ENCODE peak calls at places on chromosomes 4 and X, in seven cellular contexts. One of them, this sample, is unnamed.

GRCh38 chr4:90293320-90293719 is 166.1 kb downstream of the CCSER1 start:
- DNase-seq in SK-N-SH: no peak
- DNase-seq in K562: no peak
- DNase-seq in HCT116: no peak
- DNase-seq in HepG2: no peak
- DNase-seq in GM12878: no peak
- DNase-seq in H1: no peak
- DNase-seq in this sample: no peak

GRCh38 chrX:2371026-2371778 is 129.6 kb downstream of the DHRSX start:
- DNase-seq in SK-N-SH: no peak
- DNase-seq in K562: peak
- DNase-seq in HCT116: no peak
- DNase-seq in HepG2: no peak
- DNase-seq in GM12878: no peak
- DNase-seq in H1: peak
- DNase-seq in this sample: no peak

GRCh38 chr4:136314686-136315085 is 1217.6 kb downstream of the PCDH18 start:
- DNase-seq in SK-N-SH: no peak
- DNase-seq in K562: no peak
- DNase-seq in HCT116: no peak
- DNase-seq in HepG2: no peak
- DNase-seq in GM12878: no peak
- DNase-seq in H1: no peak
- DNase-seq in this sample: no peak

GRCh38 chr4:955161-955921 is 18.0 kb downstream of the DGKQ start:
- DNase-seq in SK-N-SH: peak
- DNase-seq in K562: no peak
- DNase-seq in HCT116: no peak
- DNase-seq in HepG2: no peak
- DNase-seq in GM12878: no peak
- DNase-seq in H1: no peak
- DNase-seq in this sample: no peak

GRCh38 chrX:55107262-55107661 is 18.4 kb downstream of the PAGE2 start:
- DNase-seq in SK-N-SH: no peak
- DNase-seq in K562: no peak
- DNase-seq in HCT116: no peak
- DNase-seq in HepG2: peak
- DNase-seq in GM12878: no peak
- DNase-seq in H1: no peak
- DNase-seq in this sample: no peak

GRCh38 chr4:98741952-98742351 is 83.5 kb upstream of the TSPAN5 start:
- DNase-seq in SK-N-SH: no peak
- DNase-seq in K562: no peak
- DNase-seq in HCT116: no peak
- DNase-seq in HepG2: no peak
- DNase-seq in GM12878: no peak
- DNase-seq in H1: no peak
- DNase-seq in this sample: no peak

GRCh38 chrX:34918856-34919255 is 23.7 kb upstream of the FAM47B start:
- DNase-seq in SK-N-SH: peak
- DNase-seq in K562: no peak
- DNase-seq in HCT116: no peak
- DNase-seq in HepG2: peak
- DNase-seq in GM12878: no peak
- DNase-seq in H1: no peak
- DNase-seq in this sample: peak

GRCh38 chr4:112112590-112113170 is 32.6 kb upstream of the FAM241A start:
- DNase-seq in SK-N-SH: no peak
- DNase-seq in K562: no peak
- DNase-seq in HCT116: no peak
- DNase-seq in HepG2: peak
- DNase-seq in GM12878: no peak
- DNase-seq in H1: no peak
- DNase-seq in this sample: no peak

GRCh38 chr4:48490012-48490679 is at the start of gene ZAR1:
- DNase-seq in SK-N-SH: no peak
- DNase-seq in K562: no peak
- DNase-seq in HCT116: no peak
- DNase-seq in HepG2: no peak
- DNase-seq in GM12878: no peak
- DNase-seq in H1: no peak
- DNase-seq in this sample: no peak

GRCh38 chrX:1400049-1400448 is 8.1 kb upstream of the SLC25A6 start:
- DNase-seq in SK-N-SH: no peak
- DNase-seq in K562: no peak
- DNase-seq in HCT116: no peak
- DNase-seq in HepG2: no peak
- DNase-seq in GM12878: no peak
- DNase-seq in H1: no peak
- DNase-seq in this sample: no peak

GRCh38 chr4:152534541-152535231 is 1.2 kb downstream of the FBXW7 start:
- DNase-seq in SK-N-SH: peak
- DNase-seq in K562: peak
- DNase-seq in HCT116: no peak
- DNase-seq in HepG2: no peak
- DNase-seq in GM12878: no peak
- DNase-seq in H1: no peak
- DNase-seq in this sample: no peak

GRCh38 chrX:72255445-72255844 is 16.6 kb upstream of the ERCC6L start:
- DNase-seq in SK-N-SH: no peak
- DNase-seq in K562: no peak
- DNase-seq in HCT116: no peak
- DNase-seq in HepG2: no peak
- DNase-seq in GM12878: no peak
- DNase-seq in H1: no peak
- DNase-seq in this sample: no peak

GRCh38 chr4:73453701-73454005 is 17.6 kb downstream of the AFP start:
- DNase-seq in SK-N-SH: no peak
- DNase-seq in K562: no peak
- DNase-seq in HCT116: no peak
- DNase-seq in HepG2: no peak
- DNase-seq in GM12878: no peak
- DNase-seq in H1: no peak
- DNase-seq in this sample: no peak

GRCh38 chrX:39149761-39150160 is 348.5 kb downstream of the MID1IP1 start:
- DNase-seq in SK-N-SH: no peak
- DNase-seq in K562: peak
- DNase-seq in HCT116: no peak
- DNase-seq in HepG2: peak
- DNase-seq in GM12878: no peak
- DNase-seq in H1: no peak
- DNase-seq in this sample: peak

GRCh38 chr4:4541040-4541631 is 712 bp downstream of the STX18 start:
- DNase-seq in SK-N-SH: no peak
- DNase-seq in K562: peak
- DNase-seq in HCT116: no peak
- DNase-seq in HepG2: peak
- DNase-seq in GM12878: peak
- DNase-seq in H1: no peak
- DNase-seq in this sample: no peak

GRCh38 chrX:9775930-9776329 is 10.3 kb upstream of the GPR143 start:
- DNase-seq in SK-N-SH: no peak
- DNase-seq in K562: no peak
- DNase-seq in HCT116: no peak
- DNase-seq in HepG2: no peak
- DNase-seq in GM12878: no peak
- DNase-seq in H1: no peak
- DNase-seq in this sample: no peak

GRCh38 chr4:41814565-41814964 is 66.0 kb upstream of the PHOX2B start:
- DNase-seq in SK-N-SH: no peak
- DNase-seq in K562: no peak
- DNase-seq in HCT116: no peak
- DNase-seq in HepG2: no peak
- DNase-seq in GM12878: no peak
- DNase-seq in H1: no peak
- DNase-seq in this sample: no peak

GRCh38 chr4:42824278-42824977 is 68.1 kb upstream of the GRXCR1 start:
- DNase-seq in SK-N-SH: no peak
- DNase-seq in K562: no peak
- DNase-seq in HCT116: no peak
- DNase-seq in HepG2: peak
- DNase-seq in GM12878: no peak
- DNase-seq in H1: no peak
- DNase-seq in this sample: no peak

GRCh38 chrX:87808576-87809243 is 291.1 kb downstream of the KLHL4 start:
- DNase-seq in SK-N-SH: no peak
- DNase-seq in K562: no peak
- DNase-seq in HCT116: no peak
- DNase-seq in HepG2: no peak
- DNase-seq in GM12878: no peak
- DNase-seq in H1: no peak
- DNase-seq in this sample: no peak

GRCh38 chrX:39439910-39440733 is 638.9 kb downstream of the MID1IP1 start:
- DNase-seq in SK-N-SH: no peak
- DNase-seq in K562: peak
- DNase-seq in HCT116: no peak
- DNase-seq in HepG2: no peak
- DNase-seq in GM12878: peak
- DNase-seq in H1: no peak
- DNase-seq in this sample: no peak

GRCh38 chr4:7538518-7538917 is 103.8 kb upstream of the PSAPL1 start:
- DNase-seq in SK-N-SH: no peak
- DNase-seq in K562: no peak
- DNase-seq in HCT116: no peak
- DNase-seq in HepG2: no peak
- DNase-seq in GM12878: no peak
- DNase-seq in H1: no peak
- DNase-seq in this sample: no peak

GRCh38 chr4:82643994-82644730 is 82.4 kb upstream of the TMEM150C start:
- DNase-seq in SK-N-SH: no peak
- DNase-seq in K562: no peak
- DNase-seq in HCT116: no peak
- DNase-seq in HepG2: no peak
- DNase-seq in GM12878: no peak
- DNase-seq in H1: no peak
- DNase-seq in this sample: no peak

DNA sequence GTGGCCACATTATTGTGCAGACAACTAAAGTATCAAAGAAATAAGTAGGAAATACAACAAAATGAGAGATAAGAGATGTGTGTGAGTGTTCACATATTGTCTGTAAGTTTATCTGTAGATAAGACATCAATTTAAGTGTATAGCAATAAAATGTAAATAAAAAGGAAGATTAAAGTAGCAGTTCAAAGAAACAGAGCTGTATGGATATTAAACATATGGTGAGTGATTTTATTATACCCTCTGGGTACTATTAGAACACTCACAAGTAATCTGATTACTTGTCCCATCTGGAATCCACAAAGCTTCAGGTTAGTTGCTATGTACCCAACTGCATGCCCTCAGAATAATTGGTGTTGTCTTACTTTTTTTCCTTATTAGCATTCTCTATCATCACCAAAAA is 747.9 kb upstream of the ADGRL3 start:
- DNase-seq in SK-N-SH: peak
- DNase-seq in K562: no peak
- DNase-seq in HCT116: no peak
- DNase-seq in HepG2: no peak
- DNase-seq in GM12878: no peak
- DNase-seq in H1: no peak
- DNase-seq in this sample: no peak
- TF ChIP-seq YY1 in SK-N-SH: no peak
- TF ChIP-seq YY1 in K562: no peak
- TF ChIP-seq YY1 in HCT116: no peak
- TF ChIP-seq YY1 in HepG2: no peak
- TF ChIP-seq YY1 in GM12878: no peak
- TF ChIP-seq YY1 in H1: no peak
- TF ChIP-seq YY1 in this sample: no peak

DNA sequence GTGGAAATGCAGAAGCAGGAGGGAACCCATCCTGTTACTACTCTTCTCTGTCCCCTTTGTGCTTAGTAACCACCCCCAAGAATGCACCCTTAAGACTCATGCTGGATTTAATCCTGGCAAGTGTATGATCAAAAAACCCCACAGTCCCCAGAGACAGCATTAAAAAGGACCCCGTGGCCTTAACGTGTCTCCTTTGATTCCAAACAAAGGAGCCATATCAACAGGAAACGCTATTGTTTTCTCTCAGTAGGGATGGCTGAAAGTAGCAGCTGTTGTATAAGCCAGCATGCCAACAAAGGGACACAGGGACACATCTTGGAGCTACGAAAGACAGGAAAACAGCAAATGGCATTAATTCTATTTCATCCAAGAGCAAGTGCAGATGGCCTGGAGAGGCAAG is 177.4 kb upstream of the GLRA2 start:
- DNase-seq in SK-N-SH: no peak
- DNase-seq in K562: no peak
- DNase-seq in HCT116: no peak
- DNase-seq in HepG2: no peak
- DNase-seq in GM12878: no peak
- DNase-seq in H1: no peak
- DNase-seq in this sample: peak
- TF ChIP-seq YY1 in SK-N-SH: no peak
- TF ChIP-seq YY1 in K562: no peak
- TF ChIP-seq YY1 in HCT116: no peak
- TF ChIP-seq YY1 in HepG2: no peak
- TF ChIP-seq YY1 in GM12878: no peak
- TF ChIP-seq YY1 in H1: no peak
- TF ChIP-seq YY1 in this sample: no peak

GRCh38 chr4:140309124-140309870 is 64.1 kb upstream of the SCOC start:
- DNase-seq in SK-N-SH: no peak
- DNase-seq in K562: no peak
- DNase-seq in HCT116: no peak
- DNase-seq in HepG2: no peak
- DNase-seq in GM12878: no peak
- DNase-seq in H1: no peak
- DNase-seq in this sample: no peak

GRCh38 chr4:140312101-140312500 is 61.3 kb upstream of the SCOC start:
- DNase-seq in SK-N-SH: no peak
- DNase-seq in K562: no peak
- DNase-seq in HCT116: no peak
- DNase-seq in HepG2: no peak
- DNase-seq in GM12878: no peak
- DNase-seq in H1: no peak
- DNase-seq in this sample: no peak

GRCh38 chr4:140305053-140305452 is 68.4 kb upstream of the SCOC start:
- DNase-seq in SK-N-SH: no peak
- DNase-seq in K562: no peak
- DNase-seq in HCT116: no peak
- DNase-seq in HepG2: no peak
- DNase-seq in GM12878: no peak
- DNase-seq in H1: no peak
- DNase-seq in this sample: no peak

GRCh38 chr4:140308366-140309123 is 64.9 kb upstream of the SCOC start:
- DNase-seq in SK-N-SH: no peak
- DNase-seq in K562: no peak
- DNase-seq in HCT116: no peak
- DNase-seq in HepG2: no peak
- DNase-seq in GM12878: no peak
- DNase-seq in H1: no peak
- DNase-seq in this sample: no peak
- TF ChIP-seq YY1 in SK-N-SH: no peak
- TF ChIP-seq YY1 in K562: no peak
- TF ChIP-seq YY1 in HCT116: no peak
- TF ChIP-seq YY1 in HepG2: no peak
- TF ChIP-seq YY1 in GM12878: no peak
- TF ChIP-seq YY1 in H1: no peak
- TF ChIP-seq YY1 in this sample: no peak

DNA sequence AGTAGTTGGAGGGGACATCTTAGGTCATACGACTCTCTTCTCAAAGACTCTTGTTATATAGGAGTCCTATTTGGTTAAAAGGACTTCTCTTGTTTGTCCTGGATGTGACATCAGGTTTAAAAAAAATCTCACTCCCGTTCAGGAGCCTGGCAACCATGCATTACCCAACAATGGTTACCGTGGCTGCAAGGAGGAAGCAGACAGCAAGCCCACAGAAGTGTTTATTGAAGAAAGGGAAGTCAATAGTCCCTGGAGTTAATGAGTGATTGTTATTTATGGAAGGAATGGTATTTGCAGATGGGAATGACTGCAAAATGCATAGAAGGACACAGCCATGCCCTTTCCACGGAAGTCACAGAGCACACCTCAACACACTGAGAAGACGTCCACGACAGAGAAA is 75.9 kb upstream of the ENPP6 start:
- DNase-seq in SK-N-SH: no peak
- DNase-seq in K562: no peak
- DNase-seq in HCT116: no peak
- DNase-seq in HepG2: peak
- DNase-seq in GM12878: no peak
- DNase-seq in H1: no peak
- DNase-seq in this sample: no peak
- TF ChIP-seq YY1 in SK-N-SH: no peak
- TF ChIP-seq YY1 in K562: no peak
- TF ChIP-seq YY1 in HCT116: no peak
- TF ChIP-seq YY1 in HepG2: no peak
- TF ChIP-seq YY1 in GM12878: no peak
- TF ChIP-seq YY1 in H1: no peak
- TF ChIP-seq YY1 in this sample: no peak